ENCODE peak calls at places on chromosomes 5 and 9, in seven cellular contexts. Y is glutamatergic neuron; K is AML-193; L is NCI-H460; Z is MCF 10A; D is activated T-helper 1 cell treated with anti-CD3 and anti-CD28 coated beads, Interleukin-2, amount 50 U/mL, for 16 hours; H is germinal center. I is an unnamed sample.

GRCh38 chr9:31736581-31737179 is 647.8 kb upstream of the ACO1 start:
- DNase-seq in Y (no peak), Z (no peak), D (no peak), L (no peak), K (no peak), H (no peak), I (no peak)

GRCh38 chr9:88106492-88106891 is 31.8 kb downstream of the SPATA31C2 start:
- DNase-seq in Y (no peak), L (peak), Z (peak), D (no peak), K (no peak), H (no peak), I (peak)

GRCh38 chr5:150487199-150488061 is 20.5 kb upstream of the NDST1 start:
- DNase-seq in Z (peak), K (peak), H (peak), D (no peak), L (no peak), Y (no peak), I (peak)

GRCh38 chr5:40680741-40681350 is 1.1 kb downstream of the PTGER4 start:
- DNase-seq in D (no peak), L (no peak), Z (no peak), H (peak), K (peak), Y (peak), I (no peak)

GRCh38 chr9:19485193-19485592 is 76.4 kb downstream of the ACER2 start:
- DNase-seq in K (no peak), H (no peak), Z (peak), L (no peak), D (no peak), Y (no peak), I (no peak)

GRCh38 chr5:10467281-10468198 is 25.9 kb downstream of the ROPN1L start:
- DNase-seq in D (no peak), H (no peak), K (no peak), Z (peak), Y (no peak), L (no peak), I (peak)

GRCh38 chr9:136644343-136644592 is 18.4 kb upstream of the EGFL7 start:
- DNase-seq in Z (peak), Y (no peak), L (no peak), K (no peak), H (no peak), D (no peak), I (no peak)

GRCh38 chr5:172380992-172381643 is 73.2 kb downstream of the SH3PXD2B start:
- DNase-seq in Z (no peak), Y (no peak), H (no peak), L (no peak), K (no peak), D (no peak), I (peak)

GRCh38 chr9:6614489-6614888 is 31.0 kb downstream of the GLDC start:
- DNase-seq in L (no peak), D (no peak), Y (no peak), Z (no peak), K (no peak), H (no peak), I (no peak)

GRCh38 chr5:65611524-65611923 is 12.6 kb downstream of the TRIM23 start:
- DNase-seq in D (no peak), Z (no peak), L (no peak), K (no peak), Y (no peak), H (no peak), I (no peak)

GRCh38 chr5:126531543-126532120 is 63.4 kb downstream of the ALDH7A1 start:
- DNase-seq in Z (no peak), Y (no peak), L (no peak), H (no peak), K (no peak), D (no peak), I (peak)

GRCh38 chr5:142032747-142033631 is 20.2 kb upstream of the GNPDA1 start:
- DNase-seq in H (no peak), L (no peak), Z (no peak), K (no peak), Y (no peak), D (no peak), I (no peak)

GRCh38 chr5:99033014-99033931 is 104.5 kb upstream of the CHD1 start:
- DNase-seq in H (no peak), K (no peak), Y (no peak), Z (peak), L (no peak), D (no peak), I (peak)

GRCh38 chr5:138331449-138332368 is at the start of gene CDC25C:
- DNase-seq in H (peak), L (peak), D (peak), K (peak), Y (peak), Z (peak), I (peak)

GRCh38 chr5:41967401-41967800 is 42.3 kb downstream of the FBXO4 start:
- DNase-seq in K (no peak), H (no peak), L (no peak), D (no peak), Z (no peak), Y (no peak), I (no peak)

GRCh38 chr9:734831-735511 is 106.5 kb upstream of the DMRT1 start:
- DNase-seq in K (no peak), L (no peak), Y (no peak), Z (peak), D (no peak), H (no peak), I (no peak)

GRCh38 chr5:73367650-73368049 is 80.9 kb downstream of the FOXD1 start:
- DNase-seq in K (no peak), Y (no peak), Z (no peak), D (no peak), L (no peak), H (no peak), I (peak)

GRCh38 chr5:179765400-179765799 is 28.4 kb upstream of the LTC4S start:
- DNase-seq in K (no peak), H (no peak), Z (peak), L (no peak), Y (peak), D (no peak), I (no peak)

GRCh38 chr5:73374520-73375235 is 73.9 kb downstream of the FOXD1 start:
- DNase-seq in D (no peak), H (no peak), Y (no peak), L (no peak), K (no peak), Z (no peak), I (no peak)

GRCh38 chr5:136285501-136285900 is 79.8 kb downstream of the TRPC7 start:
- DNase-seq in D (no peak), L (peak), K (no peak), Z (peak), Y (no peak), H (no peak), I (no peak)

GRCh38 chr9:81530846-81531245 is 158.5 kb downstream of the TLE1 start:
- DNase-seq in L (no peak), Z (no peak), D (no peak), H (no peak), K (no peak), Y (no peak), I (no peak)

GRCh38 chr9:93595461-93595860 is 19.1 kb downstream of the PHF2 start:
- DNase-seq in H (no peak), K (no peak), Z (no peak), D (no peak), Y (no peak), L (no peak), I (no peak)

GRCh38 chr5:158874814-158875213 is 224.9 kb downstream of the EBF1 start:
- DNase-seq in Y (no peak), H (no peak), L (no peak), Z (no peak), D (no peak), K (no peak), I (no peak)

I was measured in SK-MEL-5.